ENCODE peak calls at places on chromosome 18, in ten cellular contexts. K, Z, W, D, B, N, I, E, Q and C are unnamed samples.

GRCh38 chr18:2590303-2590702 is 18.9 kb downstream of the NDC80 start:
- DNase-seq in E (no peak), Z (no peak), Q (no peak), D (no peak), K (no peak), N (no peak), I (no peak), W (no peak), B (no peak), C (no peak)

GRCh38 chr18:76368976-76369375 is 126.1 kb downstream of the ZNF516 start:
- DNase-seq in D (no peak), W (no peak), Q (no peak), B (no peak), E (no peak), Z (no peak), K (no peak), N (no peak), I (no peak), C (no peak)

GRCh38 chr18:23934252-23934651 is 80.3 kb upstream of the TTC39C start:
- DNase-seq in Q (no peak), D (no peak), W (no peak), N (no peak), B (no peak), K (no peak), E (no peak), I (no peak), Z (no peak), C (no peak)

GRCh38 chr18:44909191-44909719 is 228.6 kb downstream of the SETBP1 start:
- DNase-seq in E (no peak), B (no peak), W (no peak), Z (peak; percentile 92), N (peak; percentile 14), Q (no peak), I (no peak), K (no peak), D (no peak), C (no peak)

GRCh38 chr18:77733292-77733903 is 483.8 kb downstream of the GALR1 start:
- DNase-seq in D (no peak), I (no peak), K (no peak), Q (no peak), Z (no peak), E (no peak), W (no peak), B (no peak), N (no peak), C (no peak)

GRCh38 chr18:60534539-60534938 is 162.0 kb upstream of the MC4R start:
- DNase-seq in K (no peak), Z (no peak), E (no peak), I (peak; percentile 30), Q (no peak), W (no peak), D (no peak), N (no peak), B (no peak), C (no peak)

GRCh38 chr18:10207682-10208081 is 246.8 kb upstream of the APCDD1 start:
- DNase-seq in Q (no peak), I (no peak), D (no peak), K (no peak), W (no peak), E (no peak), B (no peak), N (no peak), Z (no peak), C (no peak)

GRCh38 chr18:41391616-41392610 is 563.1 kb upstream of the PIK3C3 start:
- DNase-seq in Q (no peak), E (no peak), I (peak; percentile 63), Z (peak; percentile 65), W (no peak), K (no peak), N (peak; percentile 79), B (peak; percentile 17), D (no peak), C (no peak)

GRCh38 chr18:13268035-13268700 is 49.6 kb downstream of the LDLRAD4 start:
- DNase-seq in K (peak; percentile 76), I (no peak), Z (no peak), N (no peak), D (no peak), B (no peak), E (no peak), W (no peak), Q (no peak), C (peak; percentile 55)

GRCh38 chr18:53789376-53790247 is 434.9 kb downstream of the MBD2 start:
- DNase-seq in D (no peak), E (no peak), B (no peak), N (peak; percentile 15), Q (no peak), Z (no peak), W (no peak), K (no peak), I (no peak), C (no peak)